ENCODE peak calls at places on chromosomes 13 and 19, in four cellular contexts. B, N, Q and F are unnamed samples.

GRCh38 chr13:23460921-23461320 is 27.4 kb upstream of the SACS start:
- DNase-seq in N (no peak), Q (no peak), B (no peak), F (no peak)

GRCh38 chr13:113954046-113954841 is 19.6 kb downstream of the C13orf46 start:
- DNase-seq in N (no peak), Q (no peak), B (no peak), F (no peak)

GRCh38 chr19:54883228-54883627 is 9.2 kb downstream of the FCAR start:
- DNase-seq in B (no peak), N (no peak), Q (no peak), F (no peak)

GRCh38 chr13:44867825-44868224 is 121.4 kb downstream of the NUFIP1 start:
- DNase-seq in N (no peak), B (no peak), Q (no peak), F (no peak)

GRCh38 chr13:114012141-114012540 is 38.3 kb upstream of the C13orf46 start:
- DNase-seq in N (no peak), Q (no peak), B (no peak), F (no peak)

GRCh38 chr13:108895220-108895704 is 265.9 kb downstream of the MYO16 start:
- DNase-seq in B (no peak), Q (no peak), N (peak), F (no peak)

GRCh38 chr19:56350416-56351045 is 35.9 kb upstream of the ZSCAN5A start:
- DNase-seq in Q (peak), B (peak), N (peak), F (peak)

GRCh38 chr13:97300871-97301270 is 78.7 kb downstream of the MBNL2 start:
- DNase-seq in B (no peak), Q (no peak), N (no peak), F (no peak)

GRCh38 chr13:71751074-71751473 is 115.9 kb downstream of the DACH1 start:
- DNase-seq in Q (no peak), B (no peak), N (no peak), F (no peak)

GRCh38 chr19:39498262-39499081 is at the start of gene DLL3:
- DNase-seq in B (no peak), N (peak), Q (no peak), F (no peak)